ENCODE peak calls at places on chromosomes 16 and 17, in six cellular contexts. T is BE2C, I is mesothelial cell of epicardium, H is right atrium auricular region, G is lower leg skin, S is colonic mucosa. D is an unnamed sample.

GRCh38 chr17:50036455-50037320 is 19.2 kb upstream of the ITGA3 start:
- DNase-seq in S (no peak), T (no peak), H (no peak), G (peak; percentile 80), I (no peak), D (no peak)

GRCh38 chr17:81252336-81253329 is 13.5 kb downstream of the NDUFAF8 start:
- DNase-seq in S (no peak), H (no peak), G (no peak), I (no peak), T (peak; percentile 57), D (no peak)

GRCh38 chr17:12290207-12290606 is 269.5 kb downstream of the MAP2K4 start:
- DNase-seq in S (no peak), G (no peak), H (no peak), T (no peak), I (no peak), D (no peak)

GRCh38 chr16:12061336-12062055 is 85.0 kb downstream of the SNX29 start:
- DNase-seq in T (no peak), G (no peak), S (no peak), H (no peak), I (no peak), D (no peak)

GRCh38 chr17:78923660-78924453 is 1.3 kb downstream of the TIMP2 start:
- DNase-seq in S (peak; percentile 94), G (peak; percentile 95), T (no peak), H (no peak), I (no peak), D (peak; percentile 92)

GRCh38 chr17:1607971-1608320 is 20.7 kb downstream of the SLC43A2 start:
- DNase-seq in I (no peak), S (no peak), G (no peak), H (no peak), T (no peak), D (no peak)

GRCh38 chr17:38914741-38915638 is 10.4 kb upstream of the LASP1NB start:
- DNase-seq in I (no peak), G (peak; percentile 77), H (peak; percentile 23), S (peak; percentile 73), T (peak; percentile 83), D (no peak)

GRCh38 chr17:68778726-68779125 is 176.5 kb downstream of the ABCA8 start:
- DNase-seq in T (no peak), G (no peak), I (no peak), S (no peak), H (no peak), D (no peak)

GRCh38 chr16:31063495-31063842 is 10.6 kb downstream of the ZNF668 start:
- DNase-seq in G (no peak), S (no peak), I (no peak), H (no peak), T (no peak), D (no peak)

GRCh38 chr17:61641715-61642114 is 50.7 kb upstream of the NACA2 start:
- DNase-seq in T (no peak), I (no peak), S (no peak), G (no peak), H (no peak), D (no peak)

GRCh38 chr16:82031116-82032084 is 3.7 kb upstream of the HSD17B2 start:
- DNase-seq in S (peak; percentile 48), T (no peak), I (no peak), H (no peak), G (no peak), D (peak; percentile 41)

GRCh38 chr17:62578757-62579487 is 48.5 kb upstream of the MRC2 start:
- DNase-seq in H (no peak), S (no peak), G (no peak), T (no peak), I (no peak), D (no peak)

GRCh38 chr16:52657924-52658323 is 111.0 kb upstream of the TOX3 start:
- DNase-seq in S (no peak), I (no peak), H (no peak), T (no peak), G (no peak), D (no peak)

GRCh38 chr16:57026778-57027062 is 37.4 kb downstream of the NLRC5 start:
- DNase-seq in H (no peak), T (no peak), G (no peak), I (no peak), S (no peak), D (no peak)

GRCh38 chr16:61050547-61050946 is 985.7 kb downstream of the CDH8 start:
- DNase-seq in S (no peak), I (no peak), G (no peak), T (no peak), H (no peak), D (no peak)

GRCh38 chr16:79595261-79595660 is 5.3 kb downstream of the MAF start:
- DNase-seq in S (no peak), I (no peak), T (no peak), G (no peak), H (no peak), D (no peak)

GRCh38 chr17:29617481-29618271 is 5.0 kb downstream of the CORO6 start:
- DNase-seq in G (peak; percentile 94), T (no peak), I (no peak), H (no peak), S (peak; percentile 89), D (peak; percentile 90)
- TF ChIP-seq CTCF in G (peak; percentile 44), T (no peak), I (peak; percentile 18), H (peak; percentile 21), S (peak; percentile 88), D (peak; percentile 72)

GRCh38 chr16:85347213-85347591 is 234.9 kb upstream of the CIBAR2 start:
- DNase-seq in I (no peak), G (no peak), T (peak; percentile 77), S (no peak), H (no peak), D (peak; percentile 41)
- TF ChIP-seq CTCF in I (peak; percentile 41), G (no peak), T (peak; percentile 83), S (no peak), H (no peak), D (peak; percentile 45)

DNA sequence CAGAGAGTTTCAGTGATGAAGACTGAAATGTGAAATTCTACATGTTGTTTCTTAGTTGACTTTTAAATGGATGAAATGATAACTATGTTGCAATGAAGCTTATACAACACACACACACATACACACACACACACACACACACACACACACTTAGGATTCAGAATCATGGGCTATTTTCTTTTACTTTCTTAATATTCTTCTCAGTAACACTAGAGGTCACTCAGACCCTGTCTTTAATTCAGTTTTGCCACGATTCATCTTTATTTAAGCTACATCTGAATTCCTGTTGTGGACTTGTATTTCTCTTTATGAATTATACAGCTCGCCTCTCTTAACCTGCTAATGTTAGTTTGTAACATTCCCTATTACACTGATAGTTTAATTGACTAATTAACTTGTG is 109.6 kb upstream of the GOT2 start:
- DNase-seq in G (no peak), S (no peak), H (no peak), I (no peak), T (no peak), D (no peak)
- TF ChIP-seq CTCF in G (no peak), S (no peak), H (no peak), I (no peak), T (peak; percentile 24), D (no peak)

DNA sequence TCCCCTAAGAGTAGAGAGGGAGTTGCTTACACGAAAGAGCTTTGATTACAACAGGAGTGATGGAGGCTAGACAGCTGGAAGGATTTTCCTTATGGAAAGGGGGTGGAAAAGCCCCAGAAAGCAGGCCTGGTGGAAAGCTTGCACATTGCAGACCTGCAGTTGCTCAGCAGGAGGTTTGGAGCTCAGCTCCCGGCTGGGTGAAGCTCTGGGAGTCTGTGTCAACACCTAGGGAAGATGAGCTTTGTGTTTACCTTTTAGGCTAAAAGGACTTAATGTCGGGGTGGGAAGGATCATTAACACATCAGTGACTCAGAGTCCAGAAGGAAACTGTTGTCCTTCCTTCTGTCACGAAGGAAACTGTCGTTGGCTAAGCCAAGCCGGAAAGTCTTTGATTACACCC is 48.1 kb downstream of the RAP1GAP2 start:
- DNase-seq in S (no peak), T (no peak), H (no peak), G (no peak), I (no peak), D (no peak)
- TF ChIP-seq CTCF in S (no peak), T (no peak), H (no peak), G (no peak), I (no peak), D (no peak)

DNA sequence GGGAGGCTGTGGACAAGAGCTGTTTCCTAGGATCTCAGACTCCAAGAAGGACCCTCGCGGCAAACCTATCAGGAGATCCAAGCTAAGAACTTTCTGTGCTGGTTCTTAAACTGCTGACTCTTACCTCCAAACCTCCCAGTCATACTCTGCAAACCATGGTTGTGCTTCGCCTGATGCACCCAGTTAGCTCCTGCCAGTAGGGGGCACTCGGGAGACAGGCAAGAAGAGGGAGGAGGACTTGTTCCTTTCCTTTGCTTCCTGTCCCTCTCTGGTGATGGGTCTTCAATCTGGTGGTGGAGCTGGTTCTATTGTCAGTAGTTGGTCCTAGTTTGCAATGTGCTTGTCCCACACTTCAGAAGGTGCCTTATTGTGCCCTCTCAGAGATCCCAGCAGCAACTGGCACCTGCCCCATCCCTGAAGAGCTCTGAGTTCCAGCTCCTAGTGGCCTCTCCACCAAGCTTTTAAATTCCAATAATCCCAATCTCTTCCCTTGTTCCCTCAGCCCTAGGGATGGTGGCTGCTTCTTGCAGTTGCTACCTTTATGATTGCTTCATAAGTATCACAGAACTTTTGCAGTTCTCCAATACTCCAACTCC is 113.5 kb upstream of the RPL38 start:
- DNase-seq in I (no peak), T (peak; percentile 86), H (no peak), S (peak; percentile 81), G (no peak), D (peak; percentile 87)
- TF ChIP-seq CTCF in I (peak; percentile 27), T (peak; percentile 99), H (no peak), S (peak; percentile 69), G (no peak), D (peak; percentile 52)

GRCh38 chr17:7175363-7175733 is 3.8 kb downstream of the ASGR1 start:
- DNase-seq in T (no peak), G (no peak), I (no peak), S (no peak), H (no peak), D (no peak)

GRCh38 chr17:7176107-7176851 is 2.9 kb downstream of the ASGR1 start:
- DNase-seq in G (no peak), S (no peak), I (no peak), H (no peak), T (no peak), D (no peak)

GRCh38 chr17:7176870-7177209 is 2.3 kb downstream of the ASGR1 start:
- DNase-seq in S (no peak), H (no peak), G (no peak), T (no peak), I (no peak), D (no peak)

GRCh38 chr17:7174603-7175362 is 4.4 kb downstream of the ASGR1 start:
- DNase-seq in S (no peak), H (no peak), G (no peak), T (no peak), I (no peak), D (no peak)

GRCh38 chr17:7173687-7174602 is 5.2 kb downstream of the ASGR1 start:
- DNase-seq in T (no peak), I (no peak), G (peak; percentile 89), H (no peak), S (peak; percentile 57), D (no peak)
- TF ChIP-seq CTCF in T (no peak), I (no peak), G (no peak), H (no peak), S (no peak), D (no peak)